ENCODE peak calls at places on chromosome 1, in ten cellular contexts. L, A, M, Y, R, U, K, D, G and E are unnamed samples.

GRCh38 chr1:247386695-247387094 is 29.3 kb upstream of the NLRP3 start:
- DNase-seq in M (no peak), U (no peak), Y (no peak), L (no peak), D (no peak), R (no peak), A (no peak), G (no peak), K (no peak), E (no peak)

GRCh38 chr1:162230096-162230495 is 146.6 kb downstream of the SPATA46 start:
- DNase-seq in A (no peak), R (peak; percentile 39), M (no peak), G (no peak), U (peak; percentile 24), D (no peak), L (no peak), K (peak; percentile 62), Y (peak; percentile 66), E (no peak)

GRCh38 chr1:94955767-94956632 is 29.1 kb upstream of the CNN3 start:
- DNase-seq in R (peak; percentile 27), G (no peak), Y (peak; percentile 54), A (no peak), K (no peak), D (peak; percentile 80), L (no peak), M (peak; percentile 52), U (no peak), E (no peak)

GRCh38 chr1:100530901-100531487 is 6.9 kb upstream of the GPR88 start:
- DNase-seq in D (no peak), R (no peak), L (no peak), K (peak; percentile 25), G (no peak), A (no peak), M (no peak), U (no peak), Y (no peak), E (peak; percentile 29)

GRCh38 chr1:23118957-23119792 is 49.5 kb downstream of the LUZP1 start:
- DNase-seq in U (no peak), R (no peak), L (no peak), G (no peak), K (no peak), M (no peak), A (no peak), D (no peak), Y (no peak), E (no peak)

GRCh38 chr1:195909061-195909460 is 699.2 kb downstream of the KCNT2 start:
- DNase-seq in U (no peak), A (no peak), K (no peak), M (no peak), Y (no peak), G (no peak), R (no peak), D (no peak), L (no peak), E (no peak)

GRCh38 chr1:102891868-102892625 is 216.3 kb downstream of the COL11A1 start:
- DNase-seq in K (no peak), U (no peak), Y (no peak), L (no peak), M (no peak), G (no peak), D (no peak), A (no peak), R (no peak), E (no peak)

GRCh38 chr1:223087231-223087990 is 55.6 kb downstream of the TLR5 start:
- DNase-seq in A (no peak), G (no peak), D (peak; percentile 19), U (no peak), R (no peak), Y (no peak), K (no peak), L (no peak), M (no peak), E (peak; percentile 38)

GRCh38 chr1:76068542-76068941 is 6.0 kb upstream of the ST6GALNAC3 start:
- DNase-seq in K (no peak), U (no peak), A (no peak), R (no peak), L (no peak), D (no peak), M (no peak), G (no peak), Y (no peak), E (no peak)

GRCh38 chr1:163202833-163203451 is at the start of gene RGS5:
- DNase-seq in Y (no peak), R (no peak), U (no peak), A (no peak), G (no peak), M (no peak), K (no peak), L (no peak), D (no peak), E (no peak)

GRCh38 chr1:41360074-41361027 is 883 bp upstream of the FOXO6 start:
- DNase-seq in K (no peak), R (no peak), L (no peak), A (peak; percentile 72), Y (peak; percentile 35), D (no peak), G (no peak), U (no peak), M (no peak), E (peak; percentile 18)

GRCh38 chr1:145978860-145979745 is 14.6 kb downstream of the POLR3GL start:
- DNase-seq in L (no peak), A (peak; percentile 92), M (peak; percentile 95), K (peak; percentile 91), U (peak; percentile 96), Y (peak; percentile 80), R (peak; percentile 95), G (no peak), D (peak; percentile 97), E (peak; percentile 98)

GRCh38 chr1:154607748-154608521 is at the start of gene ADAR:
- DNase-seq in D (peak; percentile 95), G (peak; percentile 70), L (peak; percentile 94), U (peak; percentile 91), K (peak; percentile 92), Y (peak; percentile 96), M (peak; percentile 92), A (peak; percentile 96), R (peak; percentile 91), E (peak; percentile 96)

GRCh38 chr1:198261886-198262285 is 105.1 kb downstream of the NEK7 start:
- DNase-seq in U (no peak), L (no peak), Y (no peak), R (no peak), D (no peak), G (no peak), M (no peak), A (no peak), K (no peak), E (no peak)

GRCh38 chr1:118821801-118822200 is 166.3 kb downstream of the TBX15 start:
- DNase-seq in Y (no peak), G (no peak), A (no peak), M (no peak), R (no peak), K (no peak), U (no peak), D (no peak), L (no peak), E (no peak)

GRCh38 chr1:44239337-44239960 is 26.2 kb downstream of the DMAP1 start:
- DNase-seq in K (no peak), D (no peak), L (peak; percentile 50), Y (no peak), M (peak; percentile 40), U (no peak), R (no peak), A (peak; percentile 50), G (no peak), E (peak; percentile 68)

GRCh38 chr1:218703836-218704235 is 358.7 kb downstream of the TGFB2 start:
- DNase-seq in R (no peak), G (no peak), U (no peak), L (no peak), D (no peak), M (no peak), K (no peak), A (no peak), Y (no peak), E (no peak)
- H3K27ac ChIP-seq in R (no peak overlapping the region), G (peak overlapping the region; percentile 93), U (no peak overlapping the region), L (no peak overlapping the region), D (no peak overlapping the region), M (no peak overlapping the region), K (no peak overlapping the region), A (no peak overlapping the region), Y (no peak overlapping the region), E (no peak overlapping the region)

GRCh38 chr1:61254629-61255323 is 172.4 kb downstream of the NFIA start:
- DNase-seq in A (no peak), K (no peak), D (peak; percentile 44), L (no peak), M (peak; percentile 58), G (no peak), Y (no peak), U (no peak), R (peak; percentile 16), E (peak; percentile 68)
- H3K4me1 ChIP-seq in A (peaks cover 19% of the 10 kb centered on the region), K (peaks cover 22% of the 10 kb centered on the region), D (peaks cover 16% of the 10 kb centered on the region), L (peaks cover 20% of the 10 kb centered on the region), M (peaks cover 46% of the 10 kb centered on the region), G (peaks cover 24% of the 10 kb centered on the region), Y (peaks cover 22% of the 10 kb centered on the region), U (no peaks in the 10 kb centered on the region), R (no peaks in the 10 kb centered on the region), E (no peaks in the 10 kb centered on the region)

GRCh38 chr1:111990878-111991760 is 1.7 kb upstream of the KCND3 start:
- DNase-seq in Y (peak; percentile 91), L (peak; percentile 88), U (peak; percentile 54), R (peak; percentile 87), D (peak; percentile 72), G (peak; percentile 14), M (peak; percentile 70), K (peak; percentile 86), A (no peak), E (peak; percentile 76)
- TF ChIP-seq POLR2A in Y (peak; percentile 47), L (no peak), U (no peak), R (no peak), D (no peak), G (no peak), M (no peak), K (no peak), A (no peak), E (no peak)

DNA sequence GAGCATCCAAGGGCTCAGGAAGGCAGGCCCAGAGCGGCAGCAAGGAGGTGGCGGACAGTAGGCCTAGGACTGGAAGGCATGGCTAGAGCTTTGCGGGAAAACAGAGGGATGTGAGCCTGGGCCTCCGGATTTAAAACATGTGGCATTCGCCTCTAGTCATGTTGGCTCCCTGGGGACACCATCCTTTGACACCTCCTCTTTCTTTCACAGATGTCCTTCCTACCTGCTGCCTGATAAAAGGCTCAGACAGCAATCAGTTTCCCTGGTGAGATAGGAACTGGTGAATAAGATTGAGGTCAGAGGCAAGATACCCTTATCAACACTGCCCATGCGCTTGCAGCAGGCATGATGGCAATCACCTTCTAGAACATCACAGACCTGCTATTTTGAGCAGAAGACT is 277.6 kb downstream of the SIPA1L2 start:
- DNase-seq in A (no peak), L (no peak), G (no peak), U (no peak), Y (no peak), K (no peak), D (no peak), M (no peak), R (no peak), E (no peak)
- H3K27ac ChIP-seq in A (no peak overlapping the region), L (no peak overlapping the region), G (no peak overlapping the region), U (no peak overlapping the region), Y (no peak overlapping the region), K (no peak overlapping the region), D (no peak overlapping the region), M (no peak overlapping the region), R (no peak overlapping the region), E (no peak overlapping the region)

GRCh38 chr1:166950156-166950555 is 25.2 kb downstream of the ILDR2 start:
- DNase-seq in A (no peak), D (no peak), L (no peak), Y (no peak), M (no peak), R (no peak), G (no peak), K (no peak), U (no peak), E (no peak)
- H3K4me1 ChIP-seq in A (no peaks in the 10 kb centered on the region), D (no peaks in the 10 kb centered on the region), L (peaks cover 4% of the 10 kb centered on the region), Y (peaks cover 6% of the 10 kb centered on the region), M (peaks cover 10% of the 10 kb centered on the region), R (no peaks in the 10 kb centered on the region), G (no peaks in the 10 kb centered on the region), K (peaks cover 6% of the 10 kb centered on the region), U (peaks cover 14% of the 10 kb centered on the region), E (no peaks in the 10 kb centered on the region)